ENCODE peak calls at places on chromosomes 6 and 20, in six cellular contexts. M, V, B, S, W and P are unnamed samples.

GRCh38 chr6:83633149-83633548 is 75.8 kb downstream of the SNAP91 start:
- DNase-seq in S (no peak), M (no peak), B (no peak), W (no peak), V (no peak), P (no peak)

GRCh38 chr20:4978050-4978918 is 23.0 kb downstream of the SLC23A2 start:
- DNase-seq in W (no peak), S (no peak), M (no peak), V (no peak), B (no peak), P (peak; percentile 31)

GRCh38 chr20:19947611-19948264 is 69.4 kb upstream of the NAA20 start:
- DNase-seq in B (no peak), W (no peak), M (peak; percentile 75), V (peak; percentile 32), S (no peak), P (peak; percentile 79)

GRCh38 chr6:105675715-105676397 is 273.0 kb upstream of the PREP start:
- DNase-seq in S (no peak), V (peak; percentile 6), W (no peak), M (peak; percentile 76), B (no peak), P (peak; percentile 23)

GRCh38 chr6:82416346-82416745 is 52.7 kb downstream of the TPBG start:
- DNase-seq in B (no peak), S (no peak), M (no peak), W (no peak), V (no peak), P (no peak)

GRCh38 chr6:155247618-155248017 is 16.2 kb upstream of the CLDN20 start:
- DNase-seq in W (no peak), M (peak; percentile 37), B (no peak), S (no peak), V (no peak), P (peak; percentile 43)

GRCh38 chr6:42263165-42263852 is 45.6 kb upstream of the MRPS10 start:
- DNase-seq in B (no peak), S (no peak), V (no peak), W (peak; percentile 73), M (no peak), P (no peak)

GRCh38 chr6:336159-337114 is 44.1 kb downstream of the DUSP22 start:
- DNase-seq in W (no peak), M (no peak), V (no peak), S (no peak), B (no peak), P (no peak)

GRCh38 chr6:137487181-137487910 is 6.8 kb downstream of the OLIG3 start:
- DNase-seq in W (no peak), B (no peak), S (no peak), M (no peak), V (no peak), P (no peak)